ENCODE peak calls at places on chromosomes 13 and 19, in four cellular contexts. F, D, Q and G are unnamed samples.
A peak's percentile ranks its signal among the peaks of the same experiment; 100 is the strongest.

GRCh38 chr13:114128624-114129522 is 3.5 kb downstream of the RASA3 start:
- DNase-seq in F (peak; percentile 60), D (no peak), Q (peak; percentile 94), G (peak; percentile 91)

GRCh38 chr19:58021541-58022282 is 12.1 kb upstream of the ZSCAN1 start:
- DNase-seq in F (peak; percentile 63), D (peak; percentile 31), Q (peak; percentile 13), G (peak; percentile 41)

GRCh38 chr19:7554565-7554964 is 19.0 kb downstream of the PNPLA6 start:
- DNase-seq in F (no peak), D (no peak), Q (no peak), G (no peak)

GRCh38 chr13:105165449-105166125 is 1369.9 kb downstream of the EFNB2 start:
- DNase-seq in F (no peak), D (no peak), Q (no peak), G (no peak)

GRCh38 chr13:98443800-98444325 is 133.0 kb downstream of the STK24 start:
- DNase-seq in F (no peak), D (no peak), Q (no peak), G (no peak)

GRCh38 chr13:107202371-107203023 is 634.6 kb upstream of the ARGLU1 start:
- DNase-seq in F (no peak), D (no peak), Q (no peak), G (no peak)

GRCh38 chr13:99124695-99125334 is 75.8 kb upstream of the UBAC2 start:
- DNase-seq in F (peak; percentile 59), D (no peak), Q (no peak), G (peak; percentile 44)

GRCh38 chr19:12720851-12721655 is 2.7 kb downstream of the TNPO2 start:
- DNase-seq in F (no peak), D (no peak), Q (peak; percentile 21), G (no peak)

GRCh38 chr19:49851456-49852259 is 699 bp downstream of the PTOV1 start:
- DNase-seq in F (no peak), D (peak; percentile 66), Q (peak; percentile 37), G (peak; percentile 37)